ENCODE peak calls at places on chromosomes 6 and 20, in nine cellular contexts. One of them, this sample, is unnamed.

GRCh38 chr6:114304304-114304887 is 38.4 kb downstream of the HS3ST5 start:
- DNase-seq in CD8-positive, alpha-beta memory T cell: no peak
- DNase-seq in sigmoid colon: no peak
- DNase-seq in stimulated activated CD4-positive, alpha-beta T cell treated with anti-CD3 and anti-CD28 coated beads, Interleukin-1b, Interleukin-23, amount 100 ng/mL, for 24 hours: no peak
- DNase-seq in NCI-H1417: no peak
- DNase-seq in cardiac septum: no peak
- DNase-seq in NCI-H1436: peak
- DNase-seq in brain microvascular endothelial cell: no peak
- DNase-seq in NCI-H2081: peak
- DNase-seq in this sample: no peak

GRCh38 chr6:25016311-25016710 is 80.6 kb upstream of the RIPOR2 start:
- DNase-seq in CD8-positive, alpha-beta memory T cell: no peak
- DNase-seq in sigmoid colon: no peak
- DNase-seq in stimulated activated CD4-positive, alpha-beta T cell treated with anti-CD3 and anti-CD28 coated beads, Interleukin-1b, Interleukin-23, amount 100 ng/mL, for 24 hours: no peak
- DNase-seq in NCI-H1417: no peak
- DNase-seq in cardiac septum: no peak
- DNase-seq in NCI-H1436: no peak
- DNase-seq in brain microvascular endothelial cell: no peak
- DNase-seq in NCI-H2081: no peak
- DNase-seq in this sample: no peak

GRCh38 chr20:4012631-4013030 is 2.7 kb downstream of the RNF24 start:
- DNase-seq in CD8-positive, alpha-beta memory T cell: no peak
- DNase-seq in sigmoid colon: no peak
- DNase-seq in stimulated activated CD4-positive, alpha-beta T cell treated with anti-CD3 and anti-CD28 coated beads, Interleukin-1b, Interleukin-23, amount 100 ng/mL, for 24 hours: no peak
- DNase-seq in NCI-H1417: no peak
- DNase-seq in cardiac septum: no peak
- DNase-seq in NCI-H1436: no peak
- DNase-seq in brain microvascular endothelial cell: no peak
- DNase-seq in NCI-H2081: no peak
- DNase-seq in this sample: no peak

GRCh38 chr20:14489544-14489943 is 152.1 kb upstream of the FLRT3 start:
- DNase-seq in CD8-positive, alpha-beta memory T cell: no peak
- DNase-seq in sigmoid colon: no peak
- DNase-seq in stimulated activated CD4-positive, alpha-beta T cell treated with anti-CD3 and anti-CD28 coated beads, Interleukin-1b, Interleukin-23, amount 100 ng/mL, for 24 hours: no peak
- DNase-seq in NCI-H1417: no peak
- DNase-seq in cardiac septum: no peak
- DNase-seq in NCI-H1436: no peak
- DNase-seq in brain microvascular endothelial cell: no peak
- DNase-seq in NCI-H2081: peak
- DNase-seq in this sample: no peak

GRCh38 chr20:48460681-48461080 is 367.1 kb downstream of the PREX1 start:
- DNase-seq in CD8-positive, alpha-beta memory T cell: no peak
- DNase-seq in sigmoid colon: peak
- DNase-seq in stimulated activated CD4-positive, alpha-beta T cell treated with anti-CD3 and anti-CD28 coated beads, Interleukin-1b, Interleukin-23, amount 100 ng/mL, for 24 hours: no peak
- DNase-seq in NCI-H1417: no peak
- DNase-seq in cardiac septum: no peak
- DNase-seq in NCI-H1436: no peak
- DNase-seq in brain microvascular endothelial cell: no peak
- DNase-seq in NCI-H2081: no peak
- DNase-seq in this sample: no peak

GRCh38 chr6:47106721-47107197 is 64.6 kb upstream of the ADGRF1 start:
- DNase-seq in CD8-positive, alpha-beta memory T cell: no peak
- DNase-seq in sigmoid colon: no peak
- DNase-seq in stimulated activated CD4-positive, alpha-beta T cell treated with anti-CD3 and anti-CD28 coated beads, Interleukin-1b, Interleukin-23, amount 100 ng/mL, for 24 hours: no peak
- DNase-seq in NCI-H1417: no peak
- DNase-seq in cardiac septum: no peak
- DNase-seq in NCI-H1436: no peak
- DNase-seq in brain microvascular endothelial cell: no peak
- DNase-seq in NCI-H2081: no peak
- DNase-seq in this sample: no peak

GRCh38 chr6:121515615-121516265 is 80.3 kb downstream of the GJA1 start:
- DNase-seq in CD8-positive, alpha-beta memory T cell: no peak
- DNase-seq in sigmoid colon: no peak
- DNase-seq in stimulated activated CD4-positive, alpha-beta T cell treated with anti-CD3 and anti-CD28 coated beads, Interleukin-1b, Interleukin-23, amount 100 ng/mL, for 24 hours: no peak
- DNase-seq in NCI-H1417: no peak
- DNase-seq in cardiac septum: no peak
- DNase-seq in NCI-H1436: no peak
- DNase-seq in brain microvascular endothelial cell: peak
- DNase-seq in NCI-H2081: no peak
- DNase-seq in this sample: no peak

GRCh38 chr6:56732517-56732916 is 89.8 kb upstream of the DST start:
- DNase-seq in CD8-positive, alpha-beta memory T cell: no peak
- DNase-seq in sigmoid colon: no peak
- DNase-seq in stimulated activated CD4-positive, alpha-beta T cell treated with anti-CD3 and anti-CD28 coated beads, Interleukin-1b, Interleukin-23, amount 100 ng/mL, for 24 hours: no peak
- DNase-seq in NCI-H1417: no peak
- DNase-seq in cardiac septum: no peak
- DNase-seq in NCI-H1436: no peak
- DNase-seq in brain microvascular endothelial cell: no peak
- DNase-seq in NCI-H2081: no peak
- DNase-seq in this sample: no peak

GRCh38 chr20:58650181-58650775 is 805 bp upstream of the STX16 start:
- DNase-seq in CD8-positive, alpha-beta memory T cell: peak
- DNase-seq in sigmoid colon: peak
- DNase-seq in stimulated activated CD4-positive, alpha-beta T cell treated with anti-CD3 and anti-CD28 coated beads, Interleukin-1b, Interleukin-23, amount 100 ng/mL, for 24 hours: peak
- DNase-seq in NCI-H1417: peak
- DNase-seq in cardiac septum: no peak
- DNase-seq in NCI-H1436: no peak
- DNase-seq in brain microvascular endothelial cell: no peak
- DNase-seq in NCI-H2081: no peak
- DNase-seq in this sample: no peak

GRCh38 chr20:35788796-35789195 is 17.0 kb downstream of the PHF20 start:
- DNase-seq in CD8-positive, alpha-beta memory T cell: no peak
- DNase-seq in sigmoid colon: no peak
- DNase-seq in stimulated activated CD4-positive, alpha-beta T cell treated with anti-CD3 and anti-CD28 coated beads, Interleukin-1b, Interleukin-23, amount 100 ng/mL, for 24 hours: no peak
- DNase-seq in NCI-H1417: peak
- DNase-seq in cardiac septum: peak
- DNase-seq in NCI-H1436: no peak
- DNase-seq in brain microvascular endothelial cell: no peak
- DNase-seq in NCI-H2081: no peak
- DNase-seq in this sample: peak

GRCh38 chr6:15322781-15323536 is 77.1 kb downstream of the JARID2 start:
- DNase-seq in CD8-positive, alpha-beta memory T cell: no peak
- DNase-seq in sigmoid colon: no peak
- DNase-seq in stimulated activated CD4-positive, alpha-beta T cell treated with anti-CD3 and anti-CD28 coated beads, Interleukin-1b, Interleukin-23, amount 100 ng/mL, for 24 hours: no peak
- DNase-seq in NCI-H1417: no peak
- DNase-seq in cardiac septum: no peak
- DNase-seq in NCI-H1436: no peak
- DNase-seq in brain microvascular endothelial cell: no peak
- DNase-seq in NCI-H2081: no peak
- DNase-seq in this sample: no peak

GRCh38 chr6:154399097-154399496 is 42.5 kb upstream of the IPCEF1 start:
- DNase-seq in CD8-positive, alpha-beta memory T cell: no peak
- DNase-seq in sigmoid colon: no peak
- DNase-seq in stimulated activated CD4-positive, alpha-beta T cell treated with anti-CD3 and anti-CD28 coated beads, Interleukin-1b, Interleukin-23, amount 100 ng/mL, for 24 hours: no peak
- DNase-seq in NCI-H1417: no peak
- DNase-seq in cardiac septum: no peak
- DNase-seq in NCI-H1436: no peak
- DNase-seq in brain microvascular endothelial cell: peak
- DNase-seq in NCI-H2081: no peak
- DNase-seq in this sample: no peak

GRCh38 chr6:37897321-37897720 is 77.8 kb downstream of the ZFAND3 start:
- DNase-seq in CD8-positive, alpha-beta memory T cell: no peak
- DNase-seq in sigmoid colon: no peak
- DNase-seq in stimulated activated CD4-positive, alpha-beta T cell treated with anti-CD3 and anti-CD28 coated beads, Interleukin-1b, Interleukin-23, amount 100 ng/mL, for 24 hours: no peak
- DNase-seq in NCI-H1417: no peak
- DNase-seq in cardiac septum: no peak
- DNase-seq in NCI-H1436: no peak
- DNase-seq in brain microvascular endothelial cell: peak
- DNase-seq in NCI-H2081: no peak
- DNase-seq in this sample: no peak

GRCh38 chr6:31246051-31246495 is 25.8 kb downstream of the HLA-C start:
- DNase-seq in CD8-positive, alpha-beta memory T cell: no peak
- DNase-seq in sigmoid colon: no peak
- DNase-seq in stimulated activated CD4-positive, alpha-beta T cell treated with anti-CD3 and anti-CD28 coated beads, Interleukin-1b, Interleukin-23, amount 100 ng/mL, for 24 hours: no peak
- DNase-seq in NCI-H1417: no peak
- DNase-seq in cardiac septum: no peak
- DNase-seq in NCI-H1436: no peak
- DNase-seq in brain microvascular endothelial cell: peak
- DNase-seq in NCI-H2081: no peak
- DNase-seq in this sample: no peak

GRCh38 chr6:121959501-121959900 is 440.0 kb upstream of the HSF2 start:
- DNase-seq in CD8-positive, alpha-beta memory T cell: no peak
- DNase-seq in sigmoid colon: no peak
- DNase-seq in stimulated activated CD4-positive, alpha-beta T cell treated with anti-CD3 and anti-CD28 coated beads, Interleukin-1b, Interleukin-23, amount 100 ng/mL, for 24 hours: no peak
- DNase-seq in NCI-H1417: peak
- DNase-seq in cardiac septum: no peak
- DNase-seq in NCI-H1436: no peak
- DNase-seq in brain microvascular endothelial cell: no peak
- DNase-seq in NCI-H2081: no peak
- DNase-seq in this sample: no peak

GRCh38 chr6:6332240-6332639 is 11.8 kb upstream of the F13A1 start:
- DNase-seq in CD8-positive, alpha-beta memory T cell: no peak
- DNase-seq in sigmoid colon: no peak
- DNase-seq in stimulated activated CD4-positive, alpha-beta T cell treated with anti-CD3 and anti-CD28 coated beads, Interleukin-1b, Interleukin-23, amount 100 ng/mL, for 24 hours: no peak
- DNase-seq in NCI-H1417: no peak
- DNase-seq in cardiac septum: no peak
- DNase-seq in NCI-H1436: no peak
- DNase-seq in brain microvascular endothelial cell: no peak
- DNase-seq in NCI-H2081: no peak
- DNase-seq in this sample: no peak

GRCh38 chr6:163405412-163406309 is 8.9 kb upstream of the QKI start:
- DNase-seq in CD8-positive, alpha-beta memory T cell: no peak
- DNase-seq in sigmoid colon: peak
- DNase-seq in stimulated activated CD4-positive, alpha-beta T cell treated with anti-CD3 and anti-CD28 coated beads, Interleukin-1b, Interleukin-23, amount 100 ng/mL, for 24 hours: no peak
- DNase-seq in NCI-H1417: no peak
- DNase-seq in cardiac septum: peak
- DNase-seq in NCI-H1436: no peak
- DNase-seq in brain microvascular endothelial cell: no peak
- DNase-seq in NCI-H2081: no peak
- DNase-seq in this sample: no peak

GRCh38 chr6:18496462-18496861 is 109.3 kb downstream of the RNF144B start:
- DNase-seq in CD8-positive, alpha-beta memory T cell: no peak
- DNase-seq in sigmoid colon: no peak
- DNase-seq in stimulated activated CD4-positive, alpha-beta T cell treated with anti-CD3 and anti-CD28 coated beads, Interleukin-1b, Interleukin-23, amount 100 ng/mL, for 24 hours: no peak
- DNase-seq in NCI-H1417: no peak
- DNase-seq in cardiac septum: no peak
- DNase-seq in NCI-H1436: no peak
- DNase-seq in brain microvascular endothelial cell: peak
- DNase-seq in NCI-H2081: no peak
- DNase-seq in this sample: no peak

GRCh38 chr6:19297880-19298279 is 539.3 kb upstream of the ID4 start:
- DNase-seq in CD8-positive, alpha-beta memory T cell: no peak
- DNase-seq in sigmoid colon: no peak
- DNase-seq in stimulated activated CD4-positive, alpha-beta T cell treated with anti-CD3 and anti-CD28 coated beads, Interleukin-1b, Interleukin-23, amount 100 ng/mL, for 24 hours: no peak
- DNase-seq in NCI-H1417: peak
- DNase-seq in cardiac septum: no peak
- DNase-seq in NCI-H1436: peak
- DNase-seq in brain microvascular endothelial cell: no peak
- DNase-seq in NCI-H2081: peak
- DNase-seq in this sample: no peak

GRCh38 chr20:46433051-46433450 is 26.6 kb upstream of the ELMO2 start:
- DNase-seq in CD8-positive, alpha-beta memory T cell: no peak
- DNase-seq in sigmoid colon: no peak
- DNase-seq in stimulated activated CD4-positive, alpha-beta T cell treated with anti-CD3 and anti-CD28 coated beads, Interleukin-1b, Interleukin-23, amount 100 ng/mL, for 24 hours: no peak
- DNase-seq in NCI-H1417: no peak
- DNase-seq in cardiac septum: no peak
- DNase-seq in NCI-H1436: no peak
- DNase-seq in brain microvascular endothelial cell: no peak
- DNase-seq in NCI-H2081: no peak
- DNase-seq in this sample: no peak

GRCh38 chr20:12925214-12925755 is 83.5 kb upstream of the SPTLC3 start:
- DNase-seq in CD8-positive, alpha-beta memory T cell: peak
- DNase-seq in sigmoid colon: no peak
- DNase-seq in stimulated activated CD4-positive, alpha-beta T cell treated with anti-CD3 and anti-CD28 coated beads, Interleukin-1b, Interleukin-23, amount 100 ng/mL, for 24 hours: no peak
- DNase-seq in NCI-H1417: peak
- DNase-seq in cardiac septum: no peak
- DNase-seq in NCI-H1436: peak
- DNase-seq in brain microvascular endothelial cell: peak
- DNase-seq in NCI-H2081: peak
- DNase-seq in this sample: no peak

GRCh38 chr6:30013296-30013922 is 47.7 kb upstream of the POLR1H start:
- DNase-seq in CD8-positive, alpha-beta memory T cell: no peak
- DNase-seq in sigmoid colon: no peak
- DNase-seq in stimulated activated CD4-positive, alpha-beta T cell treated with anti-CD3 and anti-CD28 coated beads, Interleukin-1b, Interleukin-23, amount 100 ng/mL, for 24 hours: peak
- DNase-seq in NCI-H1417: peak
- DNase-seq in cardiac septum: no peak
- DNase-seq in NCI-H1436: no peak
- DNase-seq in brain microvascular endothelial cell: no peak
- DNase-seq in NCI-H2081: peak
- DNase-seq in this sample: no peak

GRCh38 chr6:139708342-139709199 is 334.1 kb upstream of the CITED2 start:
- DNase-seq in CD8-positive, alpha-beta memory T cell: no peak
- DNase-seq in sigmoid colon: no peak
- DNase-seq in stimulated activated CD4-positive, alpha-beta T cell treated with anti-CD3 and anti-CD28 coated beads, Interleukin-1b, Interleukin-23, amount 100 ng/mL, for 24 hours: no peak
- DNase-seq in NCI-H1417: no peak
- DNase-seq in cardiac septum: no peak
- DNase-seq in NCI-H1436: no peak
- DNase-seq in brain microvascular endothelial cell: peak
- DNase-seq in NCI-H2081: no peak
- DNase-seq in this sample: no peak

This sample was measured in chondrocyte.